ENCODE peak calls at places on chromosomes 5 and 9, in four cellular contexts. Y is ovary, Z is suprapubic skin, H is cardiac muscle cell. B is an unnamed sample.

GRCh38 chr5:157029457-157029856 is 29.5 kb downstream of the HAVCR1 start:
- DNase-seq in Z (no peak), H (no peak), Y (no peak), B (no peak)

GRCh38 chr5:20556364-20556763 is 568.4 kb upstream of the CDH18 start:
- DNase-seq in Y (no peak), Z (no peak), H (no peak), B (no peak)

GRCh38 chr5:52909192-52909591 is 80.0 kb upstream of the ITGA2 start:
- DNase-seq in Y (no peak), Z (no peak), H (peak; percentile 5), B (no peak)

GRCh38 chr9:109418827-109419226 is 79.3 kb downstream of the PTPN3 start:
- DNase-seq in Z (no peak), Y (no peak), H (no peak), B (no peak)

GRCh38 chr5:178537467-178538381 is 52.5 kb downstream of the COL23A1 start:
- DNase-seq in Y (no peak), H (peak; percentile 35), Z (no peak), B (no peak)

GRCh38 chr5:1883925-1884637 is 1.4 kb upstream of the IRX4 start:
- DNase-seq in Y (no peak), Z (no peak), H (no peak), B (no peak)

GRCh38 chr9:36572515-36573418 is at the start of gene MELK:
- DNase-seq in H (peak; percentile 90), Z (peak; percentile 86), Y (peak; percentile 88), B (peak; percentile 87)

GRCh38 chr5:41526699-41527098 is 16.3 kb upstream of the PLCXD3 start:
- DNase-seq in Y (no peak), Z (no peak), H (no peak), B (no peak)

GRCh38 chr5:137778772-137779564 is 24.8 kb upstream of the HNRNPA0 start:
- DNase-seq in Z (no peak), H (peak; percentile 51), Y (no peak), B (no peak)

GRCh38 chr5:94785111-94785510 is 166.6 kb downstream of the SLF1 start:
- DNase-seq in Y (no peak), H (no peak), Z (no peak), B (no peak)

GRCh38 chr9:16825364-16825763 is 45.1 kb downstream of the BNC2 start:
- DNase-seq in Z (no peak), Y (no peak), H (no peak), B (no peak)

GRCh38 chr9:16821344-16821743 is 49.1 kb downstream of the BNC2 start:
- DNase-seq in H (no peak), Y (no peak), Z (no peak), B (no peak)

GRCh38 chr9:16825971-16826370 is 44.5 kb downstream of the BNC2 start:
- DNase-seq in Z (no peak), Y (no peak), H (no peak), B (no peak)

GRCh38 chr9:16828335-16829281 is 41.9 kb downstream of the BNC2 start:
- DNase-seq in H (peak; percentile 59), Y (peak; percentile 51), Z (peak; percentile 64), B (peak; percentile 67)

GRCh38 chr9:16824545-16825041 is 45.9 kb downstream of the BNC2 start:
- DNase-seq in Z (peak; percentile 64), H (no peak), Y (no peak), B (no peak)
- TF ChIP-seq CTCF in Z (no peak), H (no peak), Y (no peak), B (no peak)

GRCh38 chr5:141392429-141393198 is at the start of gene PCDHGA8:
- DNase-seq in Z (no peak), Y (no peak), H (no peak), B (no peak)
- TF ChIP-seq CTCF in Z (no peak), Y (no peak), H (no peak), B (no peak)

DNA sequence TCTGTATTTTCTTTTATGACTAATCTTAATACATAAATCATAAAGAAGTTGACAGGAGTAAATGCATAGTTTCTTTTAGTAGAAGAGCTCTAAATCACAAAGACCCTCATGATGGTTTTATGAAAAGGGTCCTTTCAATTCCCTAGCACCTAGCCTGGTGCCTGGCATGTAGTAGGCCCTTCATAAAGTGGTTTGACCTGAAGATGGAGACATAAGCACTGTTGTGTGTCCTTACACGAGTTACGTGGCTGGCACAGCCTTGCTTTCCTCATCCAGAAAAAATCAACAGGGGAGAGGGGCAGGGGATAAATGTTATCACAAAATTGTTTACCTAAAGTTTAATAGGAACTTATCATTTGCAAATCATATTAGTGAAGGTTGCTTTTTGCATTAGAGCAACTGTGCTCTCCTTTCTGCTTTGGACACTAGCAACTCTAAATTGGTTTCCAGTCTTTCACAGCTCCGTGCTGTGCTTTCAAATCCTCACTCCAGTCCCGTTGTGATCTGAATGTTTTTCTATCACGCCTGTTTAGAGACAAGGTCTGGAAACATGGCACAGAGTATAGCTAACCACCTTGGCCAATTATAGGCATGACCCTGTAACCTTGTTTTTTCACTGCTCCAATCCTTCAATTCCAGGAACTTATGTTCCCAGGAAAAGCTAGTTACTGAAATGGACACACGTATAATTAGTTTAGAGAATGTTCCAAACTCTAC is 55.7 kb downstream of the ARL15 start:
- DNase-seq in Y (no peak), H (no peak), Z (no peak), B (no peak)
- TF ChIP-seq CTCF in Y (no peak), H (peak; percentile 22), Z (no peak), B (no peak)

DNA sequence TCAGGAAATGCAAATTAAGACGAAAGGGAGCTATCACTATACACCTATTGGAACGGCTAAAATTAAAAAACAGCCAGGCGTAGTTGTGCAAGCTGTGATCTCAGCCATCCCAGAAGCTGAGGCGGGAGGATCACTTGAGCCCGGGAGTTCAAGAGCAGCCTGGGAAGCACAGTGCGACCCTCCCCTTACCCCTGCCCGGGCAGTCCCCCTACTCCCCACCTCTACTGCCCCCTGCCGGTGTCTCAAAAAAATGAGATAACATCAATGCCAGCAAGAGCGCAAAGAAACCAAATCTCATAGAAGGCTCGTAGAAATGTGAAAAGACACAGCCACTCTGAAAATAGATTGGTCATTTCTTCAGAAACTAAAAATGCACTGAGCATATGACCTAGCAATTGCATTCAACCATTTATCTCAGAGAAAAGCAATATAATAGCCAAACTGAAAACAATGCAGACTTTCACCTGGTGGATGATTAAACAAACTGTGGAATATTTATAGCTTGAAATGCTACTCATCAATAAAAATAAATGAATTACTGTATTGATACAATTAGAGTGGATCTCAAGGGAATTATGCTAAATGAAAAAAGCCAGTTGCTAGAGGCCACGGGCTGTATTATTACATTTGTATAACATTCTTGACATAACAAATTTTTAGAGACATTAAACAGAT is 20.6 kb downstream of the OR2V2 start:
- DNase-seq in Y (no peak), H (peak; percentile 43), Z (peak; percentile 18), B (peak; percentile 83)
- TF ChIP-seq CTCF in Y (no peak), H (peak; percentile 48), Z (no peak), B (peak; percentile 79)

GRCh38 chr5:148584103-148584502 is 70.2 kb downstream of the HTR4 start:
- DNase-seq in H (no peak), Y (no peak), Z (no peak), B (no peak)

GRCh38 chr5:148586796-148587195 is 67.5 kb downstream of the HTR4 start:
- DNase-seq in Y (no peak), Z (no peak), H (no peak), B (no peak)

GRCh38 chr5:148583421-148583965 is 70.8 kb downstream of the HTR4 start:
- DNase-seq in Y (no peak), H (no peak), Z (no peak), B (no peak)

DNA sequence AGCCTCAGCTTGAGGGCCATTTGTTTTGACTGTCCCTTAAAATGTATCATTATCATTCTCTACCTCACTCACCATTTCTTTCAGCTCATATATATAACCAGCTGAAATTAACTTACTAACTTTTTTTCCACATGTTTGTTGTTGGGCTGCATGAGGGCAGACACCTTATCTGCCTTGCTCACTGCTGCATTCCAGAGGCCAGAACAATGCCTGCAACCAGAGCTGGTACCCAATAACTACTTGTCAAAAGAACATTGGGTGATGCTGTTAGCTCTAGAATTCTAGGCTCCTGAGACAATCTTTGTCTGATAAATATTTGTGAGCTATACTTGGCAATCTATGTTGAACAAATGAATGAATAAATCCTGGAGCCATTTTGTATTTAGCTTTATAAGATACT is 68.3 kb downstream of the HTR4 start:
- DNase-seq in Z (no peak), H (no peak), Y (no peak), B (no peak)
- TF ChIP-seq CTCF in Z (no peak), H (peak; percentile 3), Y (no peak), B (no peak)

GRCh38 chr9:107154766-107155165 is 128.3 kb upstream of the RAD23B start:
- DNase-seq in Y (no peak), Z (no peak), H (no peak), B (no peak)

GRCh38 chr9:107154291-107154690 is 128.8 kb upstream of the RAD23B start:
- DNase-seq in H (no peak), Z (no peak), Y (no peak), B (no peak)

GRCh38 chr9:107153336-107153735 is 129.7 kb upstream of the RAD23B start:
- DNase-seq in Z (no peak), Y (no peak), H (no peak), B (no peak)

GRCh38 chr9:107158321-107158720 is 124.8 kb upstream of the RAD23B start:
- DNase-seq in Y (no peak), H (peak; percentile 71), Z (no peak), B (peak; percentile 23)

DNA sequence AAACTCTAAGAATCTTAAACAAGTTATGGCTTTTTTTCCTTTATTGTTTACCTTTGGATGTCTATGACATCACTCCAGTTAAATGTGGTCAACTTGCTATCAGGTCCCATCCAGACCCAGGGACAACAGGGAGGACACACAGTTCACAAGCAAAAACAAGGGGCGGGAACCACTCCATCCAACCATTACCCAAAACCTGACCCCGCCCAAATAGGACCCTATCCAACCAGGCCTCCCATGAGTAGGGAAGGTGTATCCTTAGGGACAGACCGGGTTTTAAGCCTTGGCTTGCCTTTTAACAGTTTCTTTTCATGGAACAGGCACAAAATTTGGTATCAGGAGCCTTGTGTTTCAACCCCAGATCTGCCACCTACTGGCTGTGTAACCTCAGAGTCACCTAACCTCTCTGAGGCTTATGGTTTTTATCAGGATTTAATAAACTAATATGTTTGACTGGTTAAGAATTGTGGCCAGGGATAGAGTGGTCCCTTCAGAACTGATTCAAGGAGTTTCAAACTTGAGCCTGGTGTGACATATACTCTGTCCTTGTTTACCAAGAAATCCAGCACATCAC is 127.7 kb upstream of the RAD23B start:
- DNase-seq in Y (no peak), H (no peak), Z (no peak), B (no peak)
- TF ChIP-seq CTCF in Y (no peak), H (peak; percentile 33), Z (no peak), B (no peak)

GRCh38 chr5:126836778-126837177 is 59.8 kb downstream of the LMNB1 start:
- DNase-seq in Z (no peak), H (no peak), Y (no peak), B (no peak)

GRCh38 chr5:126837242-126837641 is 60.3 kb downstream of the LMNB1 start:
- DNase-seq in Z (no peak), Y (no peak), H (no peak), B (no peak)

GRCh38 chr5:126837907-126838539 is 61.1 kb downstream of the LMNB1 start:
- DNase-seq in H (no peak), Y (no peak), Z (no peak), B (no peak)
- TF ChIP-seq CTCF in H (peak; percentile 58), Y (no peak), Z (no peak), B (no peak)

B was measured in glutamatergic neuron.